ENCODE peak calls at places on chromosomes 12 and 14, in ten cellular contexts. One of them, this sample, is unnamed.

GRCh38 chr14:38310420-38310995 is 54.6 kb upstream of the CLEC14A start:
- DNase-seq in uterus: no peak
- DNase-seq in suprapubic skin: no peak
- DNase-seq in testis: no peak
- DNase-seq in thyroid gland: no peak
- DNase-seq in A549: no peak
- DNase-seq in transverse colon: no peak
- DNase-seq in endothelial cell of umbilical vein: peak; percentile 88
- DNase-seq in body of pancreas: no peak
- DNase-seq in right lobe of liver: no peak
- DNase-seq in this sample: no peak

GRCh38 chr14:66231823-66232222 is 254.3 kb upstream of the CCDC196 start:
- DNase-seq in testis: no peak
- DNase-seq in right lobe of liver: no peak
- DNase-seq in transverse colon: no peak
- DNase-seq in uterus: no peak
- DNase-seq in endothelial cell of umbilical vein: no peak
- DNase-seq in thyroid gland: no peak
- DNase-seq in body of pancreas: no peak
- DNase-seq in suprapubic skin: no peak
- DNase-seq in A549: no peak
- DNase-seq in this sample: no peak

GRCh38 chr14:91649930-91650329 is 82.0 kb downstream of the CATSPERB start:
- DNase-seq in A549: peak; percentile 43
- DNase-seq in uterus: no peak
- DNase-seq in right lobe of liver: no peak
- DNase-seq in transverse colon: no peak
- DNase-seq in thyroid gland: peak; percentile 3
- DNase-seq in body of pancreas: peak; percentile 35
- DNase-seq in endothelial cell of umbilical vein: peak; percentile 57
- DNase-seq in testis: peak; percentile 37
- DNase-seq in suprapubic skin: no peak
- DNase-seq in this sample: no peak

GRCh38 chr14:88553886-88554457 is 835 bp downstream of the PTPN21 start:
- DNase-seq in A549: no peak
- DNase-seq in endothelial cell of umbilical vein: peak; percentile 57
- DNase-seq in testis: peak; percentile 58
- DNase-seq in suprapubic skin: no peak
- DNase-seq in thyroid gland: peak; percentile 32
- DNase-seq in body of pancreas: no peak
- DNase-seq in uterus: no peak
- DNase-seq in transverse colon: no peak
- DNase-seq in right lobe of liver: no peak
- DNase-seq in this sample: no peak

GRCh38 chr12:95690861-95691635 is 99.5 kb downstream of the NTN4 start:
- DNase-seq in uterus: no peak
- DNase-seq in thyroid gland: no peak
- DNase-seq in testis: no peak
- DNase-seq in right lobe of liver: no peak
- DNase-seq in A549: no peak
- DNase-seq in transverse colon: no peak
- DNase-seq in endothelial cell of umbilical vein: no peak
- DNase-seq in suprapubic skin: no peak
- DNase-seq in body of pancreas: no peak
- DNase-seq in this sample: no peak

GRCh38 chr14:54976316-54976715 is 50.6 kb downstream of the WDHD1 start:
- DNase-seq in suprapubic skin: no peak
- DNase-seq in uterus: no peak
- DNase-seq in body of pancreas: no peak
- DNase-seq in A549: no peak
- DNase-seq in thyroid gland: no peak
- DNase-seq in endothelial cell of umbilical vein: peak; percentile 70
- DNase-seq in transverse colon: no peak
- DNase-seq in testis: no peak
- DNase-seq in right lobe of liver: no peak
- DNase-seq in this sample: no peak

GRCh38 chr12:93243689-93244513 is 133.8 kb upstream of the NUDT4 start:
- DNase-seq in right lobe of liver: peak; percentile 22
- DNase-seq in testis: no peak
- DNase-seq in body of pancreas: no peak
- DNase-seq in A549: no peak
- DNase-seq in transverse colon: peak; percentile 56
- DNase-seq in endothelial cell of umbilical vein: peak; percentile 24
- DNase-seq in thyroid gland: peak; percentile 79
- DNase-seq in suprapubic skin: no peak
- DNase-seq in uterus: peak; percentile 21
- DNase-seq in this sample: no peak

GRCh38 chr12:106573239-106573638 is 9.6 kb upstream of the RFX4 start:
- DNase-seq in suprapubic skin: no peak
- DNase-seq in A549: no peak
- DNase-seq in body of pancreas: no peak
- DNase-seq in endothelial cell of umbilical vein: no peak
- DNase-seq in testis: no peak
- DNase-seq in thyroid gland: no peak
- DNase-seq in uterus: no peak
- DNase-seq in right lobe of liver: no peak
- DNase-seq in transverse colon: no peak
- DNase-seq in this sample: no peak

GRCh38 chr12:122997343-122998250 is 17.1 kb downstream of the ARL6IP4 start:
- DNase-seq in endothelial cell of umbilical vein: no peak
- DNase-seq in suprapubic skin: no peak
- DNase-seq in right lobe of liver: no peak
- DNase-seq in body of pancreas: no peak
- DNase-seq in uterus: no peak
- DNase-seq in testis: no peak
- DNase-seq in thyroid gland: no peak
- DNase-seq in A549: no peak
- DNase-seq in transverse colon: no peak
- DNase-seq in this sample: no peak
- H3K4me1 ChIP-seq in endothelial cell of umbilical vein: no peaks in the 10 kb centered on the region
- H3K4me1 ChIP-seq in suprapubic skin: no peaks in the 10 kb centered on the region
- H3K4me1 ChIP-seq in right lobe of liver: peaks cover 65% of the 10 kb centered on the region
- H3K4me1 ChIP-seq in body of pancreas: no peaks in the 10 kb centered on the region
- H3K4me1 ChIP-seq in uterus: no peaks in the 10 kb centered on the region
- H3K4me1 ChIP-seq in testis: peaks cover 10% of the 10 kb centered on the region
- H3K4me1 ChIP-seq in thyroid gland: peaks cover 5% of the 10 kb centered on the region
- H3K4me1 ChIP-seq in A549: no peaks in the 10 kb centered on the region
- H3K4me1 ChIP-seq in transverse colon: no peaks in the 10 kb centered on the region
- H3K4me1 ChIP-seq in this sample: no peaks in the 10 kb centered on the region

GRCh38 chr14:100840751-100841444 is 15.0 kb downstream of the MEG3 start:
- DNase-seq in transverse colon: no peak
- DNase-seq in suprapubic skin: no peak
- DNase-seq in body of pancreas: no peak
- DNase-seq in A549: no peak
- DNase-seq in uterus: no peak
- DNase-seq in right lobe of liver: no peak
- DNase-seq in thyroid gland: no peak
- DNase-seq in endothelial cell of umbilical vein: no peak
- DNase-seq in testis: no peak
- DNase-seq in this sample: no peak
- TF ChIP-seq CTCF in transverse colon: no peak
- TF ChIP-seq CTCF in suprapubic skin: no peak
- TF ChIP-seq CTCF in body of pancreas: no peak
- TF ChIP-seq CTCF in A549: no peak
- TF ChIP-seq CTCF in uterus: no peak
- TF ChIP-seq CTCF in right lobe of liver: no peak
- TF ChIP-seq CTCF in thyroid gland: no peak
- TF ChIP-seq CTCF in endothelial cell of umbilical vein: no peak
- TF ChIP-seq CTCF in testis: no peak
- TF ChIP-seq CTCF in this sample: no peak

GRCh38 chr14:60164404-60164716 is 838 bp downstream of the DHRS7 start:
- DNase-seq in suprapubic skin: no peak
- DNase-seq in body of pancreas: no peak
- DNase-seq in thyroid gland: no peak
- DNase-seq in transverse colon: no peak
- DNase-seq in endothelial cell of umbilical vein: no peak
- DNase-seq in uterus: no peak
- DNase-seq in testis: no peak
- DNase-seq in A549: peak; percentile 36
- DNase-seq in right lobe of liver: no peak
- DNase-seq in this sample: no peak

GRCh38 chr14:60165547-60165876 is 314 bp upstream of the DHRS7 start:
- DNase-seq in uterus: no peak
- DNase-seq in right lobe of liver: no peak
- DNase-seq in A549: no peak
- DNase-seq in suprapubic skin: no peak
- DNase-seq in body of pancreas: no peak
- DNase-seq in transverse colon: no peak
- DNase-seq in endothelial cell of umbilical vein: no peak
- DNase-seq in thyroid gland: no peak
- DNase-seq in testis: no peak
- DNase-seq in this sample: no peak

GRCh38 chr14:60166144-60166543 is 946 bp upstream of the DHRS7 start:
- DNase-seq in uterus: no peak
- DNase-seq in transverse colon: no peak
- DNase-seq in suprapubic skin: no peak
- DNase-seq in body of pancreas: no peak
- DNase-seq in right lobe of liver: no peak
- DNase-seq in testis: peak; percentile 37
- DNase-seq in thyroid gland: no peak
- DNase-seq in endothelial cell of umbilical vein: no peak
- DNase-seq in A549: no peak
- DNase-seq in this sample: no peak

GRCh38 chr14:60163741-60164140 is 1.5 kb downstream of the DHRS7 start:
- DNase-seq in suprapubic skin: no peak
- DNase-seq in right lobe of liver: no peak
- DNase-seq in testis: no peak
- DNase-seq in transverse colon: no peak
- DNase-seq in uterus: no peak
- DNase-seq in endothelial cell of umbilical vein: no peak
- DNase-seq in thyroid gland: no peak
- DNase-seq in body of pancreas: no peak
- DNase-seq in A549: no peak
- DNase-seq in this sample: no peak

DNA sequence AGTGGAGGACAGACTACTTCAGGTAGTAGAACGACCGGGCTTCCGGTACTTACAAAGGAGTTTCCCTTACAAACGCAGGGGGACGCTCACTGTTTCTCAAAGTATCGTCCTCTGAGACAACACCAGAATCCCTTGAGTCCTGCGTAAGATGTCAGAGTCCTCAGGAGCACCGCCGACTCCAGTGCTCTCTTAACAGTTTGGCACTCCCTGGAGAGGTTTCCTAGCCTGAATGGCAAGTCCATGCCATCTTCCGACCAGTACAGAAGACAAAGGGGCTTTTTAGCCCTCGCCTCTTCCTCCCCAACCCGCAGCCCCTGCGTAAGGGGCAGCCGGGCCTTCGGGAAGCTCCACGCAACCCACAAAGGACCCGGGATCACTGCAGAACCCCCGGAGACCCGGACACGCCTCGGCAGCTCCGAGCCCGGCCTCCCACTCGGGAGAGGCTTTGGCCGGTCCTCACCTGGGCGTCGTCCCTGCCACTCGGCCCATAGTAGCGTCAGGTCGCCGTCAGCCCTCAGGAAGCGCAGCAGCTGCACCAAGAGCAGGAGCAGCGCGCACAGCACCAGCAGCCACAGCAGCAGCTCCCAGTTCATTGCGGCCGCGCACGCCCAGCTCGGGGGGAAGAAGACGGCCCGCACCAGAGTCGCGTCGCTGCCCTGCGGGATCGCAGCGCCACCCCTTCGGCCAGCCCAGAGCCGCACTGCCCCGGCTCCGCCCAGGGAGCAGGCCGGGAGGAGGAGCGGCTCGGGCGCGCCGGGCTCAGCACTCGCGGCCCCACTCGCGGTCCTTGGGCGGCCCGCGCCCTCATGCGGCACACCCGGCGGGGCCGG is at the start of gene DHRS7:
- DNase-seq in thyroid gland: peak; percentile 85
- DNase-seq in endothelial cell of umbilical vein: peak; percentile 82
- DNase-seq in A549: peak; percentile 76
- DNase-seq in suprapubic skin: peak; percentile 92
- DNase-seq in right lobe of liver: peak; percentile 93
- DNase-seq in body of pancreas: peak; percentile 80
- DNase-seq in testis: peak; percentile 85
- DNase-seq in uterus: peak; percentile 80
- DNase-seq in transverse colon: peak; percentile 86
- DNase-seq in this sample: peak; percentile 89
- TF ChIP-seq POLR2A in thyroid gland: peak; percentile 90
- TF ChIP-seq POLR2A in endothelial cell of umbilical vein: peak; percentile 59
- TF ChIP-seq POLR2A in A549: peak; percentile 83
- TF ChIP-seq POLR2A in suprapubic skin: peak; percentile 56
- TF ChIP-seq POLR2A in right lobe of liver: peak; percentile 83
- TF ChIP-seq POLR2A in body of pancreas: peak; percentile 87
- TF ChIP-seq POLR2A in testis: no peak
- TF ChIP-seq POLR2A in uterus: peak; percentile 70
- TF ChIP-seq POLR2A in transverse colon: peak; percentile 74
- TF ChIP-seq POLR2A in this sample: peak; percentile 89

GRCh38 chr14:61698216-61698980 is 3.1 kb downstream of the HIF1A start:
- DNase-seq in body of pancreas: no peak
- DNase-seq in A549: no peak
- DNase-seq in uterus: no peak
- DNase-seq in testis: no peak
- DNase-seq in right lobe of liver: no peak
- DNase-seq in suprapubic skin: no peak
- DNase-seq in transverse colon: no peak
- DNase-seq in thyroid gland: no peak
- DNase-seq in endothelial cell of umbilical vein: peak; percentile 48
- DNase-seq in this sample: no peak

GRCh38 chr14:61701946-61702345 is 6.6 kb downstream of the HIF1A start:
- DNase-seq in thyroid gland: no peak
- DNase-seq in endothelial cell of umbilical vein: no peak
- DNase-seq in suprapubic skin: no peak
- DNase-seq in body of pancreas: no peak
- DNase-seq in testis: no peak
- DNase-seq in transverse colon: no peak
- DNase-seq in A549: no peak
- DNase-seq in uterus: no peak
- DNase-seq in right lobe of liver: no peak
- DNase-seq in this sample: no peak

GRCh38 chr14:61700104-61700886 is 5.0 kb downstream of the HIF1A start:
- DNase-seq in testis: no peak
- DNase-seq in transverse colon: no peak
- DNase-seq in thyroid gland: no peak
- DNase-seq in uterus: no peak
- DNase-seq in A549: no peak
- DNase-seq in suprapubic skin: no peak
- DNase-seq in endothelial cell of umbilical vein: peak; percentile 28
- DNase-seq in right lobe of liver: no peak
- DNase-seq in body of pancreas: no peak
- DNase-seq in this sample: no peak

GRCh38 chr14:61696753-61697318 is 1.5 kb downstream of the HIF1A start:
- DNase-seq in A549: no peak
- DNase-seq in endothelial cell of umbilical vein: peak; percentile 39
- DNase-seq in right lobe of liver: no peak
- DNase-seq in suprapubic skin: no peak
- DNase-seq in testis: no peak
- DNase-seq in uterus: no peak
- DNase-seq in thyroid gland: no peak
- DNase-seq in body of pancreas: no peak
- DNase-seq in transverse colon: no peak
- DNase-seq in this sample: no peak

DNA sequence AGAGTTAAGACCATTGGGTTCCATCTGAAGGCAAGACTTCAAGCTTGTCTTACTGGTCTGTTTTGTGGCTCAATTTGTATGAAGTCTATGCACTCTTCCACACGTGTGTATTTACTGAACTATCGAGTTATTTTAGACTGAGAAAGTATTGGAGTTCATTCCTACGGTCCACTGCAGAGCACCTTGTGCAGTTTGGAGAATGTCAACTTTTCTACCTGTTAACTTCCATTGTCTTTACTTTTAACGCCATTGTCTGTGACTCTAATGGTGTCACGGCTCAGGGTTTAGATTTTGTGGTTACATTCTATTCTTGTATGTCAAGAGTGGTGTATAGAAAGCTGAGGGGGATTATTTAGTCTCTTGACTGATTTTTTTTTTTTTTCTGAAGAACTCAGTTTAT is 3.8 kb downstream of the HIF1A start:
- DNase-seq in testis: no peak
- DNase-seq in uterus: no peak
- DNase-seq in transverse colon: no peak
- DNase-seq in endothelial cell of umbilical vein: no peak
- DNase-seq in right lobe of liver: no peak
- DNase-seq in suprapubic skin: no peak
- DNase-seq in A549: no peak
- DNase-seq in thyroid gland: no peak
- DNase-seq in body of pancreas: no peak
- DNase-seq in this sample: no peak
- H3K4me1 ChIP-seq in testis: peaks cover 8% of the 10 kb centered on the region
- H3K4me1 ChIP-seq in uterus: no peaks in the 10 kb centered on the region
- H3K4me1 ChIP-seq in transverse colon: no peaks in the 10 kb centered on the region
- H3K4me1 ChIP-seq in endothelial cell of umbilical vein: peaks cover 44% of the 10 kb centered on the region
- H3K4me1 ChIP-seq in right lobe of liver: peaks cover 43% of the 10 kb centered on the region
- H3K4me1 ChIP-seq in suprapubic skin: peaks cover 52% of the 10 kb centered on the region
- H3K4me1 ChIP-seq in A549: peaks cover 40% of the 10 kb centered on the region
- H3K4me1 ChIP-seq in thyroid gland: peaks cover 32% of the 10 kb centered on the region
- H3K4me1 ChIP-seq in body of pancreas: peaks cover 49% of the 10 kb centered on the region
- H3K4me1 ChIP-seq in this sample: peaks cover 70% of the 10 kb centered on the region